ENCODE peak calls at places on chromosomes 5 and 9, in four cellular contexts. B, G, H and T are unnamed samples.

GRCh38 chr5:170427672-170428236 is 38.6 kb upstream of the KCNMB1 start:
- DNase-seq in B (no peak), G (peak; percentile 48), H (peak; percentile 19), T (peak; percentile 47)

GRCh38 chr9:95752129-95752731 is 123.3 kb upstream of the ERCC6L2 start:
- DNase-seq in B (peak; percentile 21), G (no peak), H (no peak), T (peak; percentile 28)

GRCh38 chr9:126700296-126700695 is 86.6 kb downstream of the LMX1B start:
- DNase-seq in B (peak; percentile 2), G (no peak), H (no peak), T (no peak)

GRCh38 chr5:96070625-96071246 is 109.1 kb upstream of the ELL2 start:
- DNase-seq in B (no peak), G (peak; percentile 27), H (no peak), T (no peak)

GRCh38 chr9:114989600-114990410 is 59.4 kb upstream of the TNFSF8 start:
- DNase-seq in B (no peak), G (no peak), H (no peak), T (no peak)

GRCh38 chr5:172833691-172834569 is at the start of gene ERGIC1:
- DNase-seq in B (peak; percentile 73), G (peak; percentile 74), H (peak; percentile 73), T (peak; percentile 90)

GRCh38 chr5:98891591-98891990 is 37.2 kb downstream of the CHD1 start:
- DNase-seq in B (no peak), G (no peak), H (no peak), T (no peak)

GRCh38 chr5:180424094-180424493 is 70.1 kb upstream of the CNOT6 start:
- DNase-seq in B (no peak), G (peak; percentile 9), H (no peak), T (no peak)

GRCh38 chr5:142900926-142901325 is 130.7 kb downstream of the ARHGAP26 start:
- DNase-seq in B (no peak), G (peak; percentile 60), H (no peak), T (no peak)

GRCh38 chr9:93090091-93090655 is 5.8 kb upstream of the CARD19 start:
- DNase-seq in B (no peak), G (no peak), H (no peak), T (no peak)

GRCh38 chr5:159415301-159415937 is 85.1 kb upstream of the IL12B start:
- DNase-seq in B (no peak), G (peak; percentile 25), H (no peak), T (no peak)

GRCh38 chr5:159416438-159416837 is 86.2 kb upstream of the IL12B start:
- DNase-seq in B (no peak), G (no peak), H (no peak), T (no peak)

GRCh38 chr5:159422371-159422770 is 92.1 kb upstream of the IL12B start:
- DNase-seq in B (no peak), G (peak; percentile 42), H (no peak), T (no peak)

GRCh38 chr5:159417170-159417569 is 86.9 kb upstream of the IL12B start:
- DNase-seq in B (no peak), G (no peak), H (no peak), T (no peak)

DNA sequence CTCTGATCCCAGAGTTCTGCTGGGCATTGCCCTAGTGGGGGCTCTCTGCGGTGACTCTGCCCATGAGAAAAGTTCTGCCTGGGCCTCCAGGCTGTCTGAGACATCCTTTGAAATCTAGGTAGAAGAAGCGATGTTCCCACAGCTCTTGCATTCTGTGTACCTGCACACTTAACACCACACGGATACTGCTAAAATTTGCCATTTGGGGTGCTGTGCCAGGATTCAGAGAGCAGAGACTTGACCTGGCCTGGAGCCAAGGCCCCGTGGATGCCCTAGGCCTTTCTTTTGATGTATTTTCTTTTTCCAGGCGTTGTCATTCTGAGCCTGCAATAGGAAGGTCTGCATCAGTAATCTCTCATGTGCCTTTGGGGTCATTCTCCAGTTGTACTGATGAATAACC is 89.3 kb upstream of the IL12B start:
- DNase-seq in B (no peak), G (no peak), H (no peak), T (no peak)
- TF ChIP-seq CTCF in B (no peak), G (no peak), H (no peak), T (no peak)

GRCh38 chr5:54904425-54904824 is 81.0 kb downstream of the ESM1 start:
- DNase-seq in B (peak; percentile 16), G (peak; percentile 68), H (peak; percentile 66), T (no peak)
- TF ChIP-seq CTCF in B (peak; percentile 65), G (peak; percentile 67), H (peak; percentile 71), T (peak; percentile 46)

GRCh38 chr5:62111428-62111827 is 194.6 kb upstream of the KIF2A start:
- DNase-seq in B (no peak), G (no peak), H (no peak), T (no peak)

GRCh38 chr5:62112689-62113220 is 193.3 kb upstream of the KIF2A start:
- DNase-seq in B (no peak), G (no peak), H (no peak), T (no peak)

DNA sequence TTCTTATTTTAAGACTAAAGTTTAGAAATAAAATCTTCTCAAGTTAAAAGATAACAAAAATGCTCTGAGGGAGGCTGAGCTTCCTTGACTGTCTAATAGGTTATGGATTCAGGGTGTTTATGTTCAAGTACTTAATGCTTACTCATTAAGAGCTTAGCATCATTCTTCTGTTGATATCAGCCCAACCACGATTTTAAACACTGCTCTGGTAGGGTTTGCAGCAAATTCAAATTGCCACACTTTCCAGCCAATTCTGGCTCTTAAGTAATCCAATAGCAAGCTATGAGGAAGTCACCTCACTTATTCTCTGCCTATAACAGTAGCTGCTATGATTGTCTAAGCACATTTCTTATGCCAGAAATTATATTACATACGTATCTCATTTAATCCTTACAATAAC is 191.0 kb upstream of the KIF2A start:
- DNase-seq in B (no peak), G (no peak), H (no peak), T (no peak)
- TF ChIP-seq CTCF in B (no peak), G (no peak), H (no peak), T (no peak)

DNA sequence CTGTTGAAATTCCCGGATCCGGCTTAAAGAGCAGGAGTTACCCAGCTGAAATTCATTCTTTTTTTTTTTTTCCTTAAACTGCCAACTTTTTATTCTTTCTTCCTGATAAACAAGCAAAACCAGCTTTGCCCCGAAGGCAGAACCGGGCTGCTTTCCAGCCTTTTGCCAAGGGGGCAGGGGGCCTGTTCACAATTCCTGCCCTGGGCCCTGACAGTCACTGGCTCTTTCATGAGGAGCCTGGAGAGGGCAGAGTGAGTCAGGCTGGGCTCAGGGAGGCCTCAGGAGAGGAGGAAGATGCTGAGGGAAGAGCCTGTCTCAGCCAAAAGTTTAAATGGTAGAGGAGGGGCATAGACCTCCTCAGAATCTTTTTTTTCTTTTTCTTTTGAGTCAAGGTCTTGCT is 4.8 kb downstream of the GLIPR2 start:
- DNase-seq in B (no peak), G (peak; percentile 45), H (peak; percentile 30), T (peak; percentile 38)
- TF ChIP-seq CTCF in B (no peak), G (peak; percentile 39), H (peak; percentile 48), T (no peak)

GRCh38 chr5:100708625-100709171 is 173.5 kb downstream of the FAM174A start:
- DNase-seq in B (no peak), G (no peak), H (no peak), T (no peak)

GRCh38 chr5:100709771-100710170 is 174.6 kb downstream of the FAM174A start:
- DNase-seq in B (no peak), G (no peak), H (no peak), T (no peak)

GRCh38 chr5:100706796-100707195 is 171.6 kb downstream of the FAM174A start:
- DNase-seq in B (no peak), G (peak; percentile 35), H (no peak), T (no peak)
- TF ChIP-seq CTCF in B (peak; percentile 54), G (peak; percentile 32), H (peak; percentile 47), T (peak; percentile 44)

GRCh38 chr5:131265318-131265803 is 1.5 kb downstream of the CDC42SE2 start:
- DNase-seq in B (no peak), G (peak; percentile 51), H (no peak), T (no peak)
- TF ChIP-seq CTCF in B (peak; percentile 24), G (peak; percentile 41), H (peak; percentile 29), T (peak; percentile 42)